ENCODE peak calls at places on chromosomes 2 and 18, in four cellular contexts. One of them, this sample, is unnamed.

GRCh38 chr2:122469147-122469546 is 713.7 kb downstream of the TSN start:
- DNase-seq in endothelial cell of umbilical vein: no peak
- DNase-seq in K562: no peak
- DNase-seq in GM12878: no peak
- DNase-seq in this sample: no peak

GRCh38 chr2:48411030-48411429 is 118.9 kb upstream of the STON1 start:
- DNase-seq in endothelial cell of umbilical vein: no peak
- DNase-seq in K562: no peak
- DNase-seq in GM12878: no peak
- DNase-seq in this sample: no peak

GRCh38 chr2:11145350-11145749 is 9.9 kb upstream of the SLC66A3 start:
- DNase-seq in endothelial cell of umbilical vein: no peak
- DNase-seq in K562: no peak
- DNase-seq in GM12878: no peak
- DNase-seq in this sample: no peak

GRCh38 chr2:81324046-81324445 is 1019.5 kb upstream of the LRRTM1 start:
- DNase-seq in endothelial cell of umbilical vein: no peak
- DNase-seq in K562: no peak
- DNase-seq in GM12878: no peak
- DNase-seq in this sample: no peak

GRCh38 chr2:15777795-15778371 is 162.5 kb upstream of the MYCN start:
- DNase-seq in endothelial cell of umbilical vein: no peak
- DNase-seq in K562: no peak
- DNase-seq in GM12878: no peak
- DNase-seq in this sample: no peak

GRCh38 chr2:12672711-12673315 is 43.9 kb upstream of the TRIB2 start:
- DNase-seq in endothelial cell of umbilical vein: peak; percentile 38
- DNase-seq in K562: no peak
- DNase-seq in GM12878: no peak
- DNase-seq in this sample: no peak

GRCh38 chr2:117536139-117536538 is 278.4 kb upstream of the DDX18 start:
- DNase-seq in endothelial cell of umbilical vein: no peak
- DNase-seq in K562: no peak
- DNase-seq in GM12878: no peak
- DNase-seq in this sample: no peak

GRCh38 chr2:54206596-54206995 is 49.4 kb downstream of the TSPYL6 start:
- DNase-seq in endothelial cell of umbilical vein: peak; percentile 58
- DNase-seq in K562: peak; percentile 22
- DNase-seq in GM12878: no peak
- DNase-seq in this sample: peak; percentile 46

GRCh38 chr2:20172273-20173052 is 52.5 kb downstream of the SDC1 start:
- DNase-seq in endothelial cell of umbilical vein: no peak
- DNase-seq in K562: no peak
- DNase-seq in GM12878: no peak
- DNase-seq in this sample: no peak

GRCh38 chr2:170185319-170185718 is 7.4 kb downstream of the MYO3B start:
- DNase-seq in endothelial cell of umbilical vein: no peak
- DNase-seq in K562: no peak
- DNase-seq in GM12878: no peak
- DNase-seq in this sample: no peak

GRCh38 chr2:215812966-215813365 is 200.4 kb downstream of the MREG start:
- DNase-seq in endothelial cell of umbilical vein: no peak
- DNase-seq in K562: no peak
- DNase-seq in GM12878: no peak
- DNase-seq in this sample: peak; percentile 72

GRCh38 chr2:10316336-10316735 is 13.6 kb downstream of the HPCAL1 start:
- DNase-seq in endothelial cell of umbilical vein: no peak
- DNase-seq in K562: no peak
- DNase-seq in GM12878: no peak
- DNase-seq in this sample: peak; percentile 60

GRCh38 chr18:44130365-44130942 is 550.2 kb upstream of the SETBP1 start:
- DNase-seq in endothelial cell of umbilical vein: peak; percentile 69
- DNase-seq in K562: peak; percentile 3
- DNase-seq in GM12878: no peak
- DNase-seq in this sample: peak; percentile 3

GRCh38 chr2:215105607-215106354 is 32.6 kb downstream of the ABCA12 start:
- DNase-seq in endothelial cell of umbilical vein: no peak
- DNase-seq in K562: no peak
- DNase-seq in GM12878: no peak
- DNase-seq in this sample: peak; percentile 13

DNA sequence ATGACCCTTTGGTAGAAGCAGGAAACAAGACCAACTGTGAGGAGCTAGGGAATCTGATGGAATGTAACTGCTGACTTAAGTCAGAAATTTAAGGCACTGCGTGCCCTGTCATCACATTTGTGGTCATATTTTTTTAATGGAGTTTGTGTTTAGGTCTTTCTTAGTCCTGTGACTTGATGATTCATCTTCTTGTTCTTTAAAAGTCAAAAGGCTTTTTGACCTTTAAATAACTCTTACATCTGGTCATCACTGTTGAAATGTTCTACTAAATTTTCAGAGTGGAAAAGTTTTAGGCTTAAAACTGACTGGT is 36.4 kb upstream of the ARMC9 start:
- DNase-seq in endothelial cell of umbilical vein: peak; percentile 92
- DNase-seq in K562: no peak
- DNase-seq in GM12878: no peak
- DNase-seq in this sample: peak; percentile 99
- TF ChIP-seq FOS in endothelial cell of umbilical vein: peak; percentile 88
- TF ChIP-seq FOS in K562: no peak
- TF ChIP-seq FOS in GM12878: no peak
- TF ChIP-seq FOS in this sample: peak; percentile 86

GRCh38 chr2:85167479-85167878 is 34.3 kb downstream of the TCF7L1 start:
- DNase-seq in endothelial cell of umbilical vein: no peak
- DNase-seq in K562: no peak
- DNase-seq in GM12878: no peak
- DNase-seq in this sample: no peak
- H3K4me1 ChIP-seq in endothelial cell of umbilical vein: no peaks in the 10 kb centered on the region
- H3K4me1 ChIP-seq in K562: no peaks in the 10 kb centered on the region
- H3K4me1 ChIP-seq in GM12878: no peaks in the 10 kb centered on the region
- H3K4me1 ChIP-seq in this sample: peaks cover 18% of the 10 kb centered on the region

DNA sequence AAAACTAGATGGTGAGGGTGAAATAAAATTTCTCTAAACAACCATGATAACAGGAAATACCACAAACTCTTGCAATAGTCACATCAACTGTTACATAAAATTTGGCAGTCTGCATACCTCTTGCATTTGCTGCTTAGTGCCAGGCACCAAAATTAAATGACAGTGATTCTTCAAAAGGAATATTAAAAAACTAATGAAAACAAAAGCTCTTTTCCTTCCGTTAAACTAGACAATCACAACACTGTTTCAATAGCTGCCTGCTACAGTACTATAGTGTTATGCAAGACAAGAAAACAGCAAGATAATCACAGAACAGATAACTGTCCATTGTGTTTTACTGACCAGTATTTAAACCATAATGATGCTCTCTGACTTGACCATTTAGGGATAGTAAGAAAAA is 239.0 kb upstream of the SMAD7 start:
- DNase-seq in endothelial cell of umbilical vein: no peak
- DNase-seq in K562: no peak
- DNase-seq in GM12878: no peak
- DNase-seq in this sample: no peak
- TF ChIP-seq FOS in endothelial cell of umbilical vein: no peak
- TF ChIP-seq FOS in K562: no peak
- TF ChIP-seq FOS in GM12878: no peak
- TF ChIP-seq FOS in this sample: no peak

DNA sequence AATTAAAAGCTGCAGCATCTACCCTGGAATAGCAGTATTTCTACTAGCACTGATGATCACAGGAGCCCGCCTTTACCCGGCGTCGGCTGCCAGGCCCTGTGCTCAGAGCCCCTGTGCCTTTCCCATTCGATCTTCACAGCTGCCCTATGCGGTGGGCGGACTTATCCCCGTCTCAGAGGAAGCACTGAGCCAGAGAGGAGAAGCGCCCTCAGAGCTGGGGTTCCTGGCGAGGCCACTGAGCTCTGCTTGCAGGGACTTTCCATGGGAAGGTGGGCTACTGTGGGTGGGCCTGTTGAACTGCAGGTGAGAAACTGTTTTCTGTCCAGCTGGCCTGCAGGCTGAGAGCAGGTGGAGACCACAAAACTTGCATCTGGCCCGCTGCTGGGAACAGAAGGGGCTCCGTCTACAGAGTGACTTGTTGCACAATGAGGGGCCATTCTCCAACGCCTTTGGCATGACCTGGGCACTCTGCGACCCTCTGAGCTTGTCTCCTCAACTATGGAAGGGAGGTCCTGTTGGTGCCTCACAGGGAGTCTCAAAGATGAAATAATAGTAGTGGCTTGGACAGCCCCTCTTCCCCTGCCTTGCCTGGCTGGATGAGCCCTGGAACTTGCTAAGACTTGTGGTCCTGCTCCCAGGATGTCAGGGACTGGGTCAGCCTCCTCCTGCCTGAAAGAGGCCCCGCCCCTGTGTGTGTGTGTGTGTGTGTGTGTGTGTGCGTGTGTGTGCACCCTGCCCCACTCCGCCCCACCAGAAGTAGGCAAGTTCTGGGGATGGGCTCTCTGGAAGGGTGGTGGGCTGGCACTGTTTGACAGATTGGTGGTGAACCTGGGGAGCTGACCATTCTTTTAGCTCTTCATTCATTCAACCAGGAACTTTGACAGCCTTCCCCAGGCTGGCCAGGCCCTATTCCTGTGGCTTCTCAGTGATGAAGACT is 32.7 kb downstream of the GLI2 start:
- DNase-seq in endothelial cell of umbilical vein: no peak
- DNase-seq in K562: no peak
- DNase-seq in GM12878: no peak
- DNase-seq in this sample: no peak
- H3K4me1 ChIP-seq in endothelial cell of umbilical vein: peaks cover 15% of the 10 kb centered on the region
- H3K4me1 ChIP-seq in K562: no peaks in the 10 kb centered on the region
- H3K4me1 ChIP-seq in GM12878: no peaks in the 10 kb centered on the region
- H3K4me1 ChIP-seq in this sample: peaks cover 73% of the 10 kb centered on the region